ENCODE peak calls at places on chromosome 18, in five cellular contexts. I is HepG2, A is K562, E is IMR-90, R is GM12878. Y is an unnamed sample.

GRCh38 chr18:75125359-75126331 is 83.3 kb downstream of the PTGR3 start:
- DNase-seq in A (peak), I (peak), R (no peak), E (no peak), Y (peak)

GRCh38 chr18:21361297-21361880 is 119.4 kb downstream of the GREB1L start:
- DNase-seq in E (no peak), A (no peak), R (no peak), I (no peak), Y (no peak)

GRCh38 chr18:34661464-34662087 is 48.5 kb upstream of the DTNA start:
- DNase-seq in I (peak), A (peak), E (peak), R (no peak), Y (peak)

GRCh38 chr18:24011095-24011917 is 3.2 kb upstream of the TTC39C start:
- DNase-seq in R (no peak), A (no peak), I (no peak), E (no peak), Y (no peak)

GRCh38 chr18:59921384-59921891 is 21.6 kb downstream of the PMAIP1 start:
- DNase-seq in I (no peak), E (no peak), R (no peak), A (no peak), Y (no peak)

GRCh38 chr18:77858331-77858730 is 608.7 kb downstream of the GALR1 start:
- DNase-seq in A (no peak), E (no peak), I (no peak), R (no peak), Y (no peak)

GRCh38 chr18:10490401-10491289 is 35.2 kb upstream of the NAPG start:
- DNase-seq in I (peak), E (no peak), A (peak), R (peak), Y (no peak)

GRCh38 chr18:60485207-60485606 is 112.6 kb upstream of the MC4R start:
- DNase-seq in R (no peak), I (no peak), E (peak), A (no peak), Y (no peak)

GRCh38 chr18:31077883-31078282 is 24.3 kb downstream of the DSC2 start:
- DNase-seq in I (no peak), A (no peak), E (no peak), R (no peak), Y (no peak)

GRCh38 chr18:489244-490023 is 11.1 kb downstream of the COLEC12 start:
- DNase-seq in I (no peak), E (peak), A (no peak), R (no peak), Y (no peak)

GRCh38 chr18:49690307-49690706 is 123.0 kb downstream of the ACAA2 start:
- DNase-seq in R (no peak), A (no peak), I (no peak), E (peak), Y (no peak)

GRCh38 chr18:28039078-28039477 is 137.9 kb downstream of the CDH2 start:
- DNase-seq in A (no peak), R (no peak), I (no peak), E (peak), Y (no peak)

GRCh38 chr18:49135871-49136270 is 185.1 kb upstream of the SMAD7 start:
- DNase-seq in A (no peak), I (peak), R (no peak), E (peak), Y (peak)

GRCh38 chr18:68400889-68401288 is 314.0 kb downstream of the TMX3 start:
- DNase-seq in I (no peak), R (no peak), E (no peak), A (no peak), Y (no peak)

GRCh38 chr18:3235846-3236245 is 11.8 kb upstream of the MYL12A start:
- DNase-seq in E (no peak), A (no peak), R (no peak), I (no peak), Y (no peak)

GRCh38 chr18:36454848-36455458 is 157.4 kb downstream of the FHOD3 start:
- DNase-seq in I (no peak), E (no peak), R (no peak), A (no peak), Y (no peak)

GRCh38 chr18:36460854-36461253 is 163.3 kb downstream of the FHOD3 start:
- DNase-seq in A (no peak), E (no peak), I (no peak), R (no peak), Y (no peak)

GRCh38 chr18:3354506-3354905 is 92.6 kb downstream of the MYL12B start:
- DNase-seq in R (no peak), A (no peak), I (no peak), E (peak), Y (no peak)

GRCh38 chr18:49628993-49629795 is 67.3 kb downstream of the LIPG start:
- DNase-seq in A (no peak), I (peak), E (no peak), R (no peak), Y (no peak)

GRCh38 chr18:3454365-3455089 is 4.6 kb downstream of the TGIF1 start:
- DNase-seq in E (peak), I (peak), A (peak), R (peak), Y (peak)

GRCh38 chr18:42028232-42028832 is 73.3 kb downstream of the PIK3C3 start:
- DNase-seq in A (peak), E (peak), I (peak), R (no peak), Y (peak)

GRCh38 chr18:46289458-46289857 is 185.3 kb downstream of the HAUS1 start:
- DNase-seq in I (no peak), A (no peak), R (no peak), E (no peak), Y (no peak)

GRCh38 chr18:74509856-74510769 is 13.9 kb downstream of the CNDP2 start:
- DNase-seq in E (no peak), I (no peak), A (no peak), R (no peak), Y (no peak)

GRCh38 chr18:61651880-61652268 is 240.9 kb downstream of the RNF152 start:
- DNase-seq in E (no peak), I (no peak), R (no peak), A (no peak), Y (no peak)

GRCh38 chr18:65704051-65704450 is 46.8 kb upstream of the CDH7 start:
- DNase-seq in R (no peak), E (no peak), A (no peak), I (no peak), Y (no peak)

GRCh38 chr18:32091724-32092421 is at the start of gene RNF138:
- DNase-seq in A (peak), R (peak), I (peak), E (peak), Y (peak)

GRCh38 chr18:28398491-28398890 is 221.6 kb upstream of the CDH2 start:
- DNase-seq in R (no peak), I (no peak), E (no peak), A (no peak), Y (no peak)

GRCh38 chr18:61394983-61395382 is 61.8 kb downstream of the CDH20 start:
- DNase-seq in R (no peak), I (no peak), A (no peak), E (no peak), Y (no peak)

GRCh38 chr18:22839488-22839930 is 93.6 kb upstream of the RBBP8 start:
- DNase-seq in A (no peak), I (no peak), R (no peak), E (no peak), Y (no peak)

GRCh38 chr18:55856191-55856590 is 268.2 kb upstream of the TCF4 start:
- DNase-seq in A (no peak), E (peak), R (no peak), I (no peak), Y (no peak)

GRCh38 chr18:24930974-24931373 is 421.0 kb downstream of the ZNF521 start:
- DNase-seq in R (no peak), A (no peak), E (no peak), I (peak), Y (no peak)

GRCh38 chr18:6600667-6601066 is 128.8 kb upstream of the ARHGAP28 start:
- DNase-seq in R (no peak), E (no peak), A (no peak), I (no peak), Y (no peak)

GRCh38 chr18:31223371-31223770 is 60.7 kb upstream of the DSC1 start:
- DNase-seq in R (no peak), A (no peak), E (no peak), I (no peak), Y (no peak)

GRCh38 chr18:49764032-49764431 is 49.3 kb downstream of the ACAA2 start:
- DNase-seq in E (peak), A (no peak), I (no peak), R (no peak), Y (no peak)

GRCh38 chr18:48863432-48864065 is 87.2 kb downstream of the SMAD7 start:
- DNase-seq in A (no peak), I (no peak), E (no peak), R (no peak), Y (no peak)

GRCh38 chr18:74551936-74552555 is 17.7 kb downstream of the CNDP1 start:
- DNase-seq in E (peak), R (peak), A (peak), I (peak), Y (peak)

GRCh38 chr18:58674863-58675472 is 3.7 kb downstream of the MALT1 start:
- DNase-seq in I (no peak), A (no peak), E (peak), R (no peak), Y (no peak)
- TF ChIP-seq MXI1 in I (no peak), A (no peak), E (no peak), R (no peak), Y (no peak)

GRCh38 chr18:80200932-80201672 is 46.2 kb downstream of the PARD6G start:
- DNase-seq in R (no peak), E (no peak), A (no peak), I (no peak), Y (no peak)
- TF ChIP-seq MXI1 in R (no peak), E (no peak), A (no peak), I (no peak), Y (no peak)

GRCh38 chr18:44743626-44744025 is 62.9 kb downstream of the SETBP1 start:
- DNase-seq in R (no peak), A (no peak), I (no peak), E (no peak), Y (peak)
- TF ChIP-seq MXI1 in R (no peak), A (no peak), I (no peak), E (no peak), Y (no peak)

GRCh38 chr18:76496200-76496890 is 1.3 kb upstream of the ZNF516 start:
- DNase-seq in A (peak), I (peak), E (peak), R (no peak), Y (peak)
- TF ChIP-seq MXI1 in A (no peak), I (no peak), E (peak), R (no peak), Y (no peak)

DNA sequence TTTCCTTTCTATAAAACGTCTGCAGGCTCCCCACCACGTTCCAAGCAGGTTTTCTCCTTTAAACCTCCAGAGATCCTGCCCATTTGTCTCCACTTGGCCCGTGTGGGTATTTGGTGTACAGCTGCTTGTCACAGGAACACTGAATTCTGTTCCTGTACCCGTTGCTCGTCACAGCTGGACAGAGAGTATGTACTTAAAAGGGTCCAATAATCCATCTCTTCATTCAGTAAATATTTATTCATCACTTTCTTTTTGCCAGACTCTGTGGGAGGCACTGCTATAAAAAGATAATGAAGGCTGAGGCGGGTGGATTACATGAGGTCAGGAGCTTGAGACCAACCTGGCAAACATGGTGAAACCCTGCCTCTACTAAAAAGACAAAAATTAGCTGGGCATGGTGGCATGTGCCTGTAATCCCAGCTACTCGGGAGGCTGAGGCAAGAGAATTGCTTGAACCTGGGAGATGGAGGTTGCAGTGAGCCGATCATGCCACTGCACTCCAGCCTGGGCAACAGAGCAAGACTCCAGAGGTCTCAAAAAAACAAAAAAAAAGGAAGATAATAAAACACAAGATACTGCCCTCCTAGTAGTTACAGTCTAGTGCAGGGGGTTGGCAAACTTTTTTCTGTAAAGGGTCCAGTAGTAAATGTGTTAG is 310.1 kb upstream of the RAB12 start:
- DNase-seq in E (no peak), I (peak), R (no peak), A (no peak), Y (no peak)
- TF ChIP-seq MXI1 in E (no peak), I (no peak), R (no peak), A (no peak), Y (no peak)

GRCh38 chr18:67192535-67192934 is 324.0 kb downstream of the DSEL start:
- DNase-seq in A (no peak), E (no peak), R (no peak), I (no peak), Y (no peak)
- TF ChIP-seq MXI1 in A (no peak), E (no peak), R (no peak), I (no peak), Y (no peak)

DNA sequence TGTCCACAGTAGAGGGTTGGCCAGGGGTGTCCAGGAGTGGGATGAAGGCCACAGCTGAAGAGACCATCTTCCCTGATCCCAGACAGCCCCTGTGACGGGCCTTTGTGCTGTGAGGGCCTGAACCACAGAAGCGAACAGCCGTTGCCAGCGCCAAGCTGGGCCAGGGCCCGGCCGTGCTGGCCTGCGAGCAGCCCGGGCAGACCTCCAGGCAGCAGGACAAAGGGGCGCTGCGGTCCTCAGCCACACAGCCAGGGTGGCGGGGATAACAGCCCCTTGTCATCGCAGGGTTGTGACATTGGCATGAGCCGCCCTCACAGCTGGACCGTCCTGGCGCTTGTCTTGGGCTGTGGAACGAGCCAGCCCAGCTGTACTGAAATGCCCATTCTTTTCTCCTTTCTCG is 161.1 kb downstream of the FAM210A start:
- DNase-seq in A (no peak), E (no peak), R (no peak), I (no peak), Y (no peak)
- TF ChIP-seq MXI1 in A (no peak), E (no peak), R (no peak), I (no peak), Y (no peak)

DNA sequence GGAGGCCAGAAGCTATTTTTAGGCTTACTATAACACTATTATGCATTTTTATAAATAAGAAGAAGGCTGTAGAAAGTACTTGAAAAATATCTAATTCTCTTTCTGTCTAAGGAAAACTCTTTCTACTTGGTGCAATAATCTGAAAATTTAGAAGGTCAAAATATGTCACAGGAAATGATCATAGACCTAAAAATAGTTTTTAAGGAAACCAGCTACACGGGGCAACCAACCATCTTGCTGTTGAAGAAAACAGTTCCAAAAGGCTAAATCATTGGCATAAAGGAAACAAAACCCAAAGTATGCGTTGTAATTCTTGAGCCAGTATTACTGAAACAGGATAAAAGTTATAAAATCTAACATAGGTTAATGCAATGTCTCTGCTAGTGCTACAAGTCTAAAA is 40.2 kb downstream of the SOCS6 start:
- DNase-seq in I (no peak), R (no peak), E (no peak), A (no peak), Y (no peak)
- TF ChIP-seq MXI1 in I (no peak), R (no peak), E (no peak), A (no peak), Y (no peak)

GRCh38 chr18:44198296-44199284 is 482.1 kb upstream of the SETBP1 start:
- DNase-seq in I (no peak), E (no peak), A (no peak), R (no peak), Y (peak)
- TF ChIP-seq MXI1 in I (no peak), E (no peak), A (no peak), R (no peak), Y (no peak)

Y was measured in SK-N-SH.